ENCODE peak calls at places on chromosomes 4 and X, in ten cellular contexts. S is suprapubic skin, E is heart left ventricle, D is Peyer's patch, A is testis, Y is sigmoid colon, G is IMR-90, Q is esophagus muscularis mucosa, P is transverse colon, X is breast epithelium. F is an unnamed sample.

GRCh38 chrX:57286507-57287251 is at the start of gene FAAH2:
- DNase-seq in X (peak; percentile 57), S (no peak), P (peak; percentile 79), Y (no peak), Q (no peak), G (no peak), A (peak; percentile 20), D (peak; percentile 59), E (no peak), F (peak; percentile 86)

GRCh38 chr4:123786955-123787354 is 390.4 kb downstream of the SPRY1 start:
- DNase-seq in X (no peak), D (no peak), Q (no peak), P (peak; percentile 14), E (peak; percentile 63), G (peak; percentile 76), A (peak; percentile 24), Y (peak; percentile 83), S (no peak), F (no peak)

GRCh38 chr4:177802149-177802548 is 359.9 kb upstream of the AGA start:
- DNase-seq in X (no peak), Q (no peak), D (no peak), Y (no peak), A (no peak), S (no peak), E (no peak), G (no peak), P (no peak), F (no peak)

GRCh38 chr4:7206856-7207567 is 14.7 kb downstream of the SORCS2 start:
- DNase-seq in Q (no peak), X (no peak), S (no peak), A (peak; percentile 77), E (peak; percentile 90), G (peak; percentile 90), D (peak; percentile 24), P (peak; percentile 66), Y (peak; percentile 95), F (peak; percentile 34)

GRCh38 chr4:85496933-85497332 is 22.0 kb downstream of the ARHGAP24 start:
- DNase-seq in G (peak; percentile 39), S (no peak), P (no peak), E (no peak), A (no peak), Y (no peak), Q (no peak), X (no peak), D (no peak), F (no peak)

GRCh38 chr4:138308421-138308820 is 66.3 kb upstream of the SLC7A11 start:
- DNase-seq in Q (no peak), A (no peak), X (no peak), Y (no peak), P (no peak), D (no peak), E (no peak), S (no peak), G (peak; percentile 76), F (no peak)

GRCh38 chr4:52407545-52407944 is 251.6 kb downstream of the USP46 start:
- DNase-seq in A (no peak), X (no peak), Y (no peak), P (no peak), D (no peak), G (no peak), S (no peak), Q (no peak), E (no peak), F (no peak)

GRCh38 chr4:795726-796119 is 30.2 kb downstream of the CPLX1 start:
- DNase-seq in X (no peak), A (no peak), Y (no peak), G (no peak), P (no peak), D (no peak), S (no peak), E (no peak), Q (no peak), F (no peak)

GRCh38 chr4:13840573-13841185 is 213.2 kb upstream of the BOD1L1 start:
- DNase-seq in D (no peak), E (no peak), X (no peak), A (no peak), Q (peak; percentile 89), Y (no peak), G (no peak), S (no peak), P (no peak), F (no peak)

GRCh38 chr4:13833171-13833804 is 205.8 kb upstream of the BOD1L1 start:
- DNase-seq in S (no peak), G (no peak), D (no peak), X (no peak), E (no peak), Y (no peak), P (no peak), A (no peak), Q (no peak), F (no peak)

DNA sequence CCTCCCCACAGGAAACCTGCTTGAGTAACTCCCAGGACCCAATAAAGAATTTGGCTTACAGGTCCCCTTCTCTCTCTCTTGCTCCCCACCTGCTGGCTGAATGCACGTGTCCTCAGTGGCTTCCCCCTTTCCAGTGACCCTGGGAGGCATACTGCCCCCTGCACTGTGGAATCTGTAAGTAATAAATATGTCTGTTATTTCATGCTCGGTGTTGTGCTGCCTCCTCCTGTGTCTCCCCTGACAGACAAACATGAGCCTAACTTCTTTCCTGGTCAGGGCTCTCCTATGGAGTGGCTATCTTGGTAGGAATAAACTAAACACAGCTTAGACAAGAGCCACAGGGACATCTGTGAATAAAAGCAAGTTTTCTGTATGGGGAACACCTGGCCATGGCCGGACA is 209.7 kb upstream of the BOD1L1 start:
- DNase-seq in Y (no peak), X (no peak), E (no peak), P (no peak), Q (no peak), D (no peak), S (no peak), G (no peak), A (no peak), F (no peak)
- H3K27ac ChIP-seq in Y (no peak overlapping the region), X (no peak overlapping the region), E (no peak overlapping the region), P (no peak overlapping the region), Q (no peak overlapping the region), D (no peak overlapping the region), S (no peak overlapping the region), G (no peak overlapping the region), A (no peak overlapping the region), F (no peak overlapping the region)

GRCh38 chrX:153723351-153724251 is 586 bp downstream of the BCAP31 start:
- DNase-seq in Y (no peak), P (peak; percentile 55), A (no peak), E (peak; percentile 66), X (no peak), Q (no peak), S (no peak), D (peak; percentile 61), G (peak; percentile 37), F (peak; percentile 12)

GRCh38 chrX:153725832-153726285 is 1.2 kb downstream of the ABCD1 start:
- DNase-seq in E (no peak), X (no peak), Y (no peak), P (no peak), S (no peak), D (peak; percentile 16), A (no peak), G (no peak), Q (no peak), F (no peak)

GRCh38 chrX:153724252-153725038 is at the start of the genes ABCD1 and BCAP31:
- DNase-seq in P (peak; percentile 92), A (peak; percentile 89), E (peak; percentile 94), G (peak; percentile 78), Q (peak; percentile 94), X (peak; percentile 84), S (peak; percentile 90), Y (peak; percentile 95), D (peak; percentile 85), F (peak; percentile 82)

GRCh38 chrX:153726286-153727107 is 1.8 kb downstream of the ABCD1 start:
- DNase-seq in D (peak; percentile 85), S (no peak), A (peak; percentile 62), P (peak; percentile 71), E (peak; percentile 82), X (no peak), Y (peak; percentile 82), G (peak; percentile 52), Q (peak; percentile 92), F (no peak)

DNA sequence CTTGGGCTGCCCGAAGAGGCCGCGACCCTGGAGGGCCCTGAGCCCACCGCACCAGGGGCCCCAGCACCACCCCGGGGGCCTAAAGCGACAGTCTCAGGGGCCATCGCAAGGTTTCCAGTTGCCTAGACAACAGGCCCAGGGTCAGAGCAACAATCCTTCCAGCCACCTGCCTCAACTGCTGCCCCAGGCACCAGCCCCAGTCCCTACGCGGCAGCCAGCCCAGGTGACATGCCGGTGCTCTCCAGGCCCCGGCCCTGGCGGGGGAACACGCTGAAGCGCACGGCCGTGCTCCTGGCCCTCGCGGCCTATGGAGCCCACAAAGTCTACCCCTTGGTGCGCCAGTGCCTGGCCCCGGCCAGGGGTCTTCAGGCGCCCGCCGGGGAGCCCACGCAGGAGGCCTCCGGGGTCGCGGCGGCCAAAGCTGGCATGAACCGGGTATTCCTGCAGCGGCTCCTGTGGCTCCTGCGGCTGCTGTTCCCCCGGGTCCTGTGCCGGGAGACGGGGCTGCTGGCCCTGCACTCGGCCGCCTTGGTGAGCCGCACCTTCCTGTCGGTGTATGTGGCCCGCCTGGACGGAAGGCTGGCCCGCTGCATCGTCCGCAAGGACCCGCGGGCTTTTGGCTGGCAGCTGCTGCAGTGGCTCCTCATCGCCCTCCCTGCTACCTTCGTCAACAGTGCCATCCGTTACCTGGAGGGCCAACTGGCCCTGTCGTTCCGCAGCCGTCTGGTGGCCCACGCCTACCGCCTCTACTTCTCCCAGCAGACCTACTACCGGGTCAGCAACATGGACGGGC is 579 bp downstream of the ABCD1 start:
- DNase-seq in Q (no peak), G (no peak), P (no peak), D (no peak), Y (no peak), S (no peak), E (peak; percentile 64), X (no peak), A (no peak), F (no peak)
- H3K4me1 ChIP-seq in Q (peaks cover 42% of the 10 kb centered on the region), G (peaks cover 17% of the 10 kb centered on the region), P (peaks cover 42% of the 10 kb centered on the region), D (peaks cover 14% of the 10 kb centered on the region), Y (peaks cover 55% of the 10 kb centered on the region), S (peaks cover 55% of the 10 kb centered on the region), E (peaks cover 49% of the 10 kb centered on the region), X (peaks cover 3% of the 10 kb centered on the region), A (no peaks in the 10 kb centered on the region), F (no peaks in the 10 kb centered on the region)

GRCh38 chr4:108650212-108651067 is at the start of gene OSTC:
- DNase-seq in A (peak; percentile 98), D (peak; percentile 95), G (peak; percentile 97), X (peak; percentile 92), Q (peak; percentile 98), S (peak; percentile 97), E (peak; percentile 96), P (peak; percentile 97), Y (peak; percentile 98), F (peak; percentile 95)
- TF ChIP-seq POLR2A in A (peak; percentile 57), D (peak; percentile 75), G (peak; percentile 84), X (peak; percentile 70), Q (peak; percentile 41), S (peak; percentile 64), E (peak; percentile 54), P (peak; percentile 79), Y (peak; percentile 43), F (peak; percentile 60)

GRCh38 chr4:89301003-89301402 is 6.6 kb downstream of the GPRIN3 start:
- DNase-seq in A (no peak), E (no peak), P (no peak), Q (no peak), G (no peak), S (no peak), X (no peak), D (no peak), Y (no peak), F (no peak)

GRCh38 chr4:89300060-89300459 is 7.5 kb downstream of the GPRIN3 start:
- DNase-seq in X (no peak), S (no peak), Q (no peak), A (no peak), Y (no peak), G (no peak), E (no peak), P (no peak), D (no peak), F (no peak)

GRCh38 chr4:89301902-89302301 is 5.7 kb downstream of the GPRIN3 start:
- DNase-seq in P (no peak), Q (no peak), A (no peak), Y (no peak), S (no peak), X (no peak), D (no peak), E (no peak), G (no peak), F (no peak)

GRCh38 chr4:89299153-89299789 is 8.3 kb downstream of the GPRIN3 start:
- DNase-seq in Y (no peak), G (no peak), Q (no peak), D (no peak), S (no peak), X (no peak), E (no peak), P (no peak), A (no peak), F (no peak)

GRCh38 chr4:89300490-89300889 is 7.1 kb downstream of the GPRIN3 start:
- DNase-seq in D (no peak), A (no peak), X (no peak), E (no peak), Y (no peak), Q (no peak), G (no peak), S (no peak), P (no peak), F (no peak)
- H3K27ac ChIP-seq in D (peak overlapping the region; percentile 71), A (no peak overlapping the region), X (no peak overlapping the region), E (peak overlapping the region; percentile 37), Y (no peak overlapping the region), Q (no peak overlapping the region), G (no peak overlapping the region), S (no peak overlapping the region), P (peak overlapping the region; percentile 82), F (no peak overlapping the region)

F was measured in prostate gland.